ENCODE peak calls at places on chromosomes 2 and 18, in four cellular contexts. One of them, this sample, is unnamed.

GRCh38 chr2:175837046-175837445 is 165.0 kb downstream of the LNPK start:
- DNase-seq in activated gamma-delta T cell: no peak
- DNase-seq in COLO829: no peak
- DNase-seq in activated CD4-positive, alpha-beta T cell treated with anti-CD3 and anti-CD28 coated beads, Interleukin-2, amount 50 U/mL, for 24 hours: no peak
- DNase-seq in this sample: no peak

GRCh38 chr2:18831916-18832510 is 242.6 kb upstream of the NT5C1B start:
- DNase-seq in activated gamma-delta T cell: no peak
- DNase-seq in activated CD4-positive, alpha-beta T cell treated with anti-CD3 and anti-CD28 coated beads, Interleukin-2, amount 50 U/mL, for 24 hours: no peak
- DNase-seq in COLO829: no peak
- DNase-seq in this sample: no peak

GRCh38 chr2:219560037-219560892 is 11.1 kb downstream of the OBSL1 start:
- DNase-seq in activated gamma-delta T cell: no peak
- DNase-seq in COLO829: no peak
- DNase-seq in activated CD4-positive, alpha-beta T cell treated with anti-CD3 and anti-CD28 coated beads, Interleukin-2, amount 50 U/mL, for 24 hours: no peak
- DNase-seq in this sample: peak; percentile 21

GRCh38 chr2:210616074-210616473 is 59.7 kb downstream of the CPS1 start:
- DNase-seq in activated gamma-delta T cell: no peak
- DNase-seq in COLO829: no peak
- DNase-seq in activated CD4-positive, alpha-beta T cell treated with anti-CD3 and anti-CD28 coated beads, Interleukin-2, amount 50 U/mL, for 24 hours: no peak
- DNase-seq in this sample: no peak

GRCh38 chr18:6370410-6370809 is 44.3 kb downstream of the L3MBTL4 start:
- DNase-seq in activated CD4-positive, alpha-beta T cell treated with anti-CD3 and anti-CD28 coated beads, Interleukin-2, amount 50 U/mL, for 24 hours: no peak
- DNase-seq in COLO829: no peak
- DNase-seq in activated gamma-delta T cell: no peak
- DNase-seq in this sample: no peak

GRCh38 chr18:46333371-46334199 is 229.4 kb downstream of the HAUS1 start:
- DNase-seq in COLO829: no peak
- DNase-seq in activated CD4-positive, alpha-beta T cell treated with anti-CD3 and anti-CD28 coated beads, Interleukin-2, amount 50 U/mL, for 24 hours: no peak
- DNase-seq in activated gamma-delta T cell: peak; percentile 14
- DNase-seq in this sample: peak; percentile 26

GRCh38 chr18:79870369-79871025 is 72.8 kb downstream of the KCNG2 start:
- DNase-seq in activated gamma-delta T cell: no peak
- DNase-seq in activated CD4-positive, alpha-beta T cell treated with anti-CD3 and anti-CD28 coated beads, Interleukin-2, amount 50 U/mL, for 24 hours: no peak
- DNase-seq in COLO829: no peak
- DNase-seq in this sample: peak; percentile 5

GRCh38 chr2:239146741-239147181 is 254.1 kb downstream of the HDAC4 start:
- DNase-seq in COLO829: no peak
- DNase-seq in activated CD4-positive, alpha-beta T cell treated with anti-CD3 and anti-CD28 coated beads, Interleukin-2, amount 50 U/mL, for 24 hours: no peak
- DNase-seq in activated gamma-delta T cell: no peak
- DNase-seq in this sample: no peak

GRCh38 chr18:78719821-78720220 is 259.8 kb upstream of the SALL3 start:
- DNase-seq in activated gamma-delta T cell: no peak
- DNase-seq in COLO829: no peak
- DNase-seq in activated CD4-positive, alpha-beta T cell treated with anti-CD3 and anti-CD28 coated beads, Interleukin-2, amount 50 U/mL, for 24 hours: no peak
- DNase-seq in this sample: no peak

GRCh38 chr18:73352546-73352945 is 484.8 kb upstream of the NETO1 start:
- DNase-seq in activated CD4-positive, alpha-beta T cell treated with anti-CD3 and anti-CD28 coated beads, Interleukin-2, amount 50 U/mL, for 24 hours: no peak
- DNase-seq in activated gamma-delta T cell: no peak
- DNase-seq in COLO829: no peak
- DNase-seq in this sample: no peak